ENCODE peak calls at places on chromosomes 16 and 17, in eight cellular contexts. A is epithelial cell of proximal tubule, S is HFF-Myc, O is GM06990, B is OCI-LY7, L is choroid plexus epithelial cell, H is ascending aorta, D is lung. I is an unnamed sample.

GRCh38 chr17:77070888-77071279 is 69.9 kb upstream of the SEC14L1 start:
- DNase-seq in A (no peak), S (no peak), O (no peak), B (no peak), L (no peak), H (no peak), D (no peak), I (no peak)

GRCh38 chr16:59210955-59211541 is 476.9 kb upstream of the GOT2 start:
- DNase-seq in A (peak), S (no peak), O (no peak), B (no peak), L (peak), H (no peak), D (no peak), I (peak)

GRCh38 chr17:45170976-45171337 is 9.3 kb downstream of the HEXIM2 start:
- DNase-seq in A (no peak), S (no peak), O (no peak), B (no peak), L (peak), H (peak), D (peak), I (no peak)

GRCh38 chr17:31794111-31794510 is 64.9 kb downstream of the COPRS start:
- DNase-seq in A (no peak), S (no peak), O (no peak), B (no peak), L (no peak), H (no peak), D (no peak), I (no peak)

GRCh38 chr16:72819345-72819744 is 228.6 kb downstream of the ZFHX3 start:
- DNase-seq in A (peak), S (no peak), O (no peak), B (no peak), L (peak), H (no peak), D (no peak), I (peak)

GRCh38 chr16:15897834-15898254 is 9.4 kb upstream of the CEP20 start:
- DNase-seq in A (peak), S (peak), O (peak), B (peak), L (peak), H (no peak), D (no peak), I (no peak)

GRCh38 chr17:48498168-48498840 is 32.5 kb downstream of the HOXB1 start:
- DNase-seq in A (no peak), S (no peak), O (no peak), B (no peak), L (no peak), H (no peak), D (no peak), I (no peak)

GRCh38 chr16:48075398-48075797 is 80.4 kb downstream of the ABCC12 start:
- DNase-seq in A (no peak), S (no peak), O (no peak), B (no peak), L (no peak), H (no peak), D (no peak), I (peak)

GRCh38 chr16:52497067-52497816 is 49.7 kb downstream of the TOX3 start:
- DNase-seq in A (no peak), S (no peak), O (no peak), B (no peak), L (peak), H (no peak), D (no peak), I (no peak)

GRCh38 chr16:50448981-50449380 is 80.2 kb upstream of the BRD7 start:
- DNase-seq in A (no peak), S (no peak), O (no peak), B (no peak), L (no peak), H (no peak), D (no peak), I (no peak)

GRCh38 chr16:11251525-11252481 is 4.2 kb downstream of the SOCS1 start:
- DNase-seq in A (no peak), S (no peak), O (peak), B (no peak), L (peak), H (no peak), D (no peak), I (peak)

GRCh38 chr17:180380-181212 is 854 bp downstream of the DOC2B start:
- DNase-seq in A (no peak), S (no peak), O (no peak), B (no peak), L (no peak), H (no peak), D (no peak), I (no peak)

GRCh38 chr17:81021531-81022370 is 13.2 kb upstream of the BAIAP2 start:
- DNase-seq in A (no peak), S (no peak), O (no peak), B (no peak), L (no peak), H (no peak), D (no peak), I (no peak)

GRCh38 chr17:47279062-47279801 is 25.6 kb downstream of the ITGB3 start:
- DNase-seq in A (peak), S (peak), O (peak), B (peak), L (peak), H (peak), D (peak), I (peak)

GRCh38 chr17:72466199-72466598 is 345.4 kb downstream of the SOX9 start:
- DNase-seq in A (peak), S (no peak), O (peak), B (no peak), L (peak), H (no peak), D (peak), I (no peak)

GRCh38 chr17:1545618-1546017 is 17.0 kb downstream of the PITPNA start:
- DNase-seq in A (no peak), S (no peak), O (no peak), B (no peak), L (no peak), H (no peak), D (no peak), I (no peak)

GRCh38 chr17:3557768-3558583 is at the start of gene TRPV3:
- DNase-seq in A (no peak), S (no peak), O (peak), B (no peak), L (no peak), H (no peak), D (peak), I (no peak)

GRCh38 chr17:48002208-48002919 is 31.5 kb downstream of the CDK5RAP3 start:
- DNase-seq in A (peak), S (peak), O (peak), B (peak), L (peak), H (no peak), D (no peak), I (no peak)

GRCh38 chr17:81082177-81083073 is 47.5 kb downstream of the BAIAP2 start:
- DNase-seq in A (peak), S (no peak), O (no peak), B (no peak), L (no peak), H (no peak), D (peak), I (no peak)

GRCh38 chr17:83161298-83162034 is 82.1 kb downstream of the METRNL start:
- DNase-seq in A (no peak), S (peak), O (no peak), B (no peak), L (no peak), H (no peak), D (peak), I (no peak)

GRCh38 chr17:67262420-67262819 is 17.4 kb upstream of the HELZ start:
- DNase-seq in A (no peak), S (no peak), O (no peak), B (no peak), L (no peak), H (no peak), D (no peak), I (no peak)

GRCh38 chr17:17988427-17988945 is 15.8 kb downstream of the DRC3 start:
- DNase-seq in A (no peak), S (no peak), O (no peak), B (no peak), L (no peak), H (no peak), D (no peak), I (no peak)

GRCh38 chr16:25177831-25178688 is 38.7 kb upstream of the AQP8 start:
- DNase-seq in A (no peak), S (no peak), O (no peak), B (no peak), L (peak), H (no peak), D (no peak), I (no peak)

GRCh38 chr16:72437891-72438290 is 265.9 kb upstream of the PMFBP1 start:
- DNase-seq in A (no peak), S (no peak), O (no peak), B (no peak), L (no peak), H (no peak), D (no peak), I (no peak)

GRCh38 chr17:4332296-4332970 is 34.0 kb downstream of the UBE2G1 start:
- DNase-seq in A (no peak), S (no peak), O (no peak), B (no peak), L (no peak), H (no peak), D (no peak), I (no peak)

GRCh38 chr16:22375117-22375962 is 921 bp upstream of the CDR2 start:
- DNase-seq in A (no peak), S (no peak), O (no peak), B (peak), L (no peak), H (no peak), D (no peak), I (no peak)

GRCh38 chr17:42378597-42379594 is 9.3 kb downstream of the STAT3 start:
- DNase-seq in A (no peak), S (no peak), O (peak), B (peak), L (no peak), H (no peak), D (no peak), I (no peak)

GRCh38 chr16:19203374-19203966 is 35.4 kb downstream of the SYT17 start:
- DNase-seq in A (no peak), S (no peak), O (no peak), B (no peak), L (no peak), H (no peak), D (peak), I (no peak)

GRCh38 chr17:48737330-48738043 is 8.9 kb upstream of the HOXB13 start:
- DNase-seq in A (no peak), S (no peak), O (no peak), B (no peak), L (no peak), H (no peak), D (no peak), I (no peak)

GRCh38 chr17:31394544-31394943 is 3.1 kb downstream of the RAB11FIP4 start:
- DNase-seq in A (no peak), S (peak), O (no peak), B (peak), L (peak), H (no peak), D (peak), I (peak)

GRCh38 chr16:85207357-85207921 is 95.2 kb upstream of the CIBAR2 start:
- DNase-seq in A (no peak), S (no peak), O (no peak), B (no peak), L (peak), H (no peak), D (no peak), I (no peak)
- H3K4me3 ChIP-seq in A (no peak), S (no peak), O (no peak), B (no peak), L (no peak), H (no peak), D (no peak), I (no peak)

GRCh38 chr17:16922386-16923096 is 49.4 kb downstream of the TNFRSF13B start:
- DNase-seq in A (no peak), S (no peak), O (no peak), B (peak), L (peak), H (no peak), D (no peak), I (no peak)

GRCh38 chr17:16917995-16918394 is 53.9 kb downstream of the TNFRSF13B start:
- DNase-seq in A (no peak), S (no peak), O (no peak), B (no peak), L (no peak), H (no peak), D (peak), I (no peak)

GRCh38 chr17:16920628-16921020 is 51.3 kb downstream of the TNFRSF13B start:
- DNase-seq in A (no peak), S (no peak), O (no peak), B (no peak), L (no peak), H (no peak), D (no peak), I (no peak)

GRCh38 chr17:16918443-16918842 is 53.5 kb downstream of the TNFRSF13B start:
- DNase-seq in A (no peak), S (no peak), O (no peak), B (no peak), L (no peak), H (no peak), D (no peak), I (no peak)

DNA sequence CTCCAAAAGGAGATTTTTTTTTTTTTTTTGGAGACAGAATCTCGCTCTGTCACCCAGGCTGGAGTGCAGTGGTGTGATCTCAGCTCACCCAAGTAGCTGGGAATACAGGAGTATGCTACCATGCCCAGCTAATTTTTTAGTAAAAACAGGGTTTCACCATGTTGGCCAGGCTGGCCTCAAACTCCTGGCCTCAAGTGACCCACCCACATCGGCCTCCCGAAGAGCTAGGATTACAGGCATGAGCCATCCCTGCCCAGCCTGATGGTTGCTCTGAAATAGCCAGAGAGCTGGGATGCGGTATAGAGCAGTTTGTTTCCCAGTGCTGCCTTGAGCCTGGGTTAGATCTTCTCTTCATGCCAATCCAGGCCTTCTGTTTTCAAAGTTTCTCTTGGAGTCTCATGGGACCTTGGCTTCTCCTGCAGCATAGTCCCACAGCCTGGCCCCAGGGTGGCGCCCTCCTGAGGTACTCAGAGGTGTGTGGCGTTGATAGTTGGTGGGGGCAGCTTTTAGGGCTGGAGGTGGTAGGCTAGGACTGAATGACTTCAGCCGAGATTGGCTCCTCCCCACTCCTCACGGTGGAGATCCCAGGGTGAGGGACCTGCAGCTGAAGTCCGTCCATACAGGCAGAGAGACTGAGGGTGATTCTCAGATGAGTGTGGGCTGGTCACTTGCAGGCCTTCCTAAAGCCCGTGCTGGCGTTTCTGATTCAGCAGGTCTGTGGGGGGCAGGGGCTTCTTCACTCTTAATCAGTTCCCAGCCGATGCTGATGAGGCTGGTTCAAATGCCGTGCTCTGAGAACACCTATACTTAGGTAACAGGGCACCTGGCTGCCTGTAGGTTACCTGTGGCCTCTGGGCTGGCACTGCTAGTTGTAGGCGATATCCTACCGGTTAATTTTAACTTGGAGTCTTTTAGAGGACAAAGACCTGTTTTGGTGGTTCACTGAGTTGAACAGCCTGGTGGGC is 52.0 kb downstream of the TNFRSF13B start:
- DNase-seq in A (no peak), S (no peak), O (no peak), B (no peak), L (no peak), H (no peak), D (no peak), I (no peak)
- TF ChIP-seq CTCF in A (peak), S (no peak), O (peak), B (peak), L (no peak), H (no peak), D (no peak), I (no peak)

DNA sequence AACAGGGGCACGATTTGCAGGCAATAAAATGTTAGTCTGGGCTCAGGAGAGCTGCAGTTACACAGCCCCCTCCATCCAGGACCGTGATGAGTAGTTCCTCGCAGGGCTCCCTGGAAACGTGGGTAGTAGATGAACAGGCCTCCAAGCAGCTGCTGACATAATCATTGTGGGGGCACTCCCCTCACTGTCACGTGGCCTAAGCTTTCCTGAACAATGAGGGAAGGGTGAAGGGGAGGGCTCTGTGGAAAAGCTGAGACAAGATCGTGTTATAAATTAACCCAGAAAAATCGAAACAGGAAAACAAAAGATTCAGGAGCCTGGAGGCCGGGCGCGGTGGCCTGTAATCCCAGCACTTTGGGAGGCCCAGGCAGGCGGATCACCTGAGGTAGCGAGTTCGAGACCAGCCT is 1.3 kb upstream of the PER1 start:
- DNase-seq in A (peak), S (peak), O (no peak), B (no peak), L (peak), H (peak), D (peak), I (peak)
- H3K4me3 ChIP-seq in A (peak), S (no peak), O (no peak), B (no peak), L (peak), H (peak), D (no peak), I (peak)

DNA sequence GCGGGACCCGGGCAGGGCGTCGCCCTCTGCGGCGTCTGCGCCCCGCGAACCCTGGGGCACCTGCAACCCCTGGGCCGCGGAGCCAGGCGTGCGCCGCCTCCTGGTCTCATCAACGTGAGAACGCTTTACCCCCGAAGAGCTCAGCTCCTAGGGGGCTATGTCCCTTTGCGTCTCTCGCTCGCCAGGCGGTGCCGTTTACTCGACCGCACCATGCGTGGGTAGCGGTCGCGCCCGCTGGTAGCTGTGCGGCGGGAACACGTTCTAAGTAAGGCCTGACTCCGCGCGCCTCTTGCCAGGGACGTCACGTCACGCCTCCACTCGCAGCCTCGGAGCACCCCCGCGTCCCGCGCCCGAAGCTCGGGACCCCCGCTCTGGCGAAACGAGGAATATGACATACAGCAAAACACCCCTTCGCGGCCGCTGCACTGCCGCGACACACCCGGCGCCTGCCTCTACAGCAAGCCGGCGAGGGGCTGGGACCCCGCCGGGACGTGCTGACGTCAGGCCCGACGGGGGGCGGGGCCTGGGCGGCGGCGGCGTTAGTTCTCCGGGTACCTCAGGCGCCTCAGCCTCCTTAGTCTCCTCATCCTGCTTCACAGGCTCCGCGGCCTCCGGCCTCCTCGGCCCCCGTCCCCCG is at the start of gene RAB11FIP3:
- DNase-seq in A (no peak), S (no peak), O (peak), B (peak), L (peak), H (peak), D (peak), I (no peak)
- TF ChIP-seq CTCF in A (peak), S (peak), O (peak), B (no peak), L (peak), H (peak), D (no peak), I (peak)

I was measured in AG04449.